ENCODE peak calls at places on chromosomes 12 and 14, in five cellular contexts. O, P, G, Y and R are unnamed samples.

GRCh38 chr12:81517296-81517695 is 241.9 kb downstream of the PPFIA2 start:
- DNase-seq in P (no peak), Y (no peak), G (no peak), O (no peak), R (no peak)

GRCh38 chr14:105495101-105495989 is 4.3 kb downstream of the TEDC1 start:
- DNase-seq in G (no peak), Y (no peak), O (no peak), P (peak), R (no peak)

GRCh38 chr12:9906888-9907287 is 25.3 kb downstream of the CLEC2A start:
- DNase-seq in P (no peak), Y (no peak), O (no peak), G (no peak), R (no peak)

GRCh38 chr12:56258820-56259183 is 618 bp upstream of the ANKRD52 start:
- DNase-seq in G (no peak), P (no peak), O (no peak), Y (no peak), R (no peak)

GRCh38 chr14:69573841-69574265 is 818 bp downstream of the CCDC177 start:
- DNase-seq in Y (no peak), G (no peak), O (no peak), P (no peak), R (peak)

GRCh38 chr12:26853303-26854027 is 20.5 kb upstream of the ITPR2 start:
- DNase-seq in G (peak), O (peak), Y (peak), P (peak), R (peak)

GRCh38 chr14:50038398-50039119 is 77.8 kb downstream of the VCPKMT start:
- DNase-seq in Y (peak), P (no peak), G (peak), O (no peak), R (no peak)

GRCh38 chr14:73014105-73014504 is 12.8 kb downstream of the ZFYVE1 start:
- DNase-seq in G (no peak), O (no peak), Y (no peak), P (no peak), R (no peak)

GRCh38 chr12:53493610-53494391 is 5.5 kb downstream of the MAP3K12 start:
- DNase-seq in Y (no peak), O (no peak), P (no peak), G (no peak), R (peak)

GRCh38 chr14:55799523-55800095 is 219.6 kb downstream of the KTN1 start:
- DNase-seq in O (no peak), G (no peak), P (no peak), Y (no peak), R (no peak)

GRCh38 chr14:94628578-94628977 is 16.4 kb downstream of the SERPINA3 start:
- DNase-seq in O (no peak), Y (no peak), G (no peak), P (no peak), R (no peak)

GRCh38 chr14:91125271-91125661 is 11.4 kb downstream of the DGLUCY start:
- DNase-seq in G (no peak), O (no peak), P (no peak), Y (no peak), R (no peak)

DNA sequence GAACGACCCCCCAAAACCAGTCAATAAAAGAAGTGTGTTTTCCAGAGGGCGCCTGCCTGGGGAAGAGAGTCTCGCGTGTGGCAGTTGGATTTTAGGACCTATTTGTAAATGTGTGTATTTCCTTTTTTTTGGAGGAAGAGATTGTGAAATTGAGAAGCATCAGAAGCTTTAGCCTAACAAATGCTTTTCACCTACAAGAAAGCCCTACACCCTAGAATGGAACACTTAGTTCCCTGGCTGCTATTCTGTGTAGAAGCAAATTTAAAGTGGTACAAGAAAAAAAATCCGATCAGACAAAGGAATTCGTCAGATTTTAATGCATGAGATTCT is 1.4 kb downstream of the RCOR1 start:
- DNase-seq in O (no peak), Y (no peak), G (no peak), P (no peak), R (no peak)
- H3K27ac ChIP-seq in O (no peak), Y (no peak), G (peak), P (peak), R (no peak)

DNA sequence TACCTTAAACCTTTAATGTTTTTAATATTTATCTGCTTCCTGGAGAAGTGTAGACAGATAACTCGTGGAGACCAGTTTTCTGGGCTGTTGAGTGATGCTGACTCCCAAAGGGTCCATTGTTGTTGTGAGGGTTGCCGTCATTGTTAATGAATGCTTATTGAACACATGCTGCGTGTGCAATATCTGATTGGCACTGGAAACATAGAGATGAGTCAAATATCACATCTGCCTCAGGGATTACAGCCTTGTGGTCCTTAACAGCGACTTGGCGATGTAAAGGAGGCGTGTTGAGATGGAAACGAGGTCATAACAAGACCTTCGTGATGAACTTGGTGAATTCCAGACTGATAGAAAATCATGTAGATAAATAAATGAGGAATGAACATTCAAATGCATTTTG is 85.9 kb downstream of the FBXW8 start:
- DNase-seq in P (no peak), G (no peak), O (no peak), Y (no peak), R (no peak)
- H3K27ac ChIP-seq in P (no peak), G (no peak), O (no peak), Y (no peak), R (no peak)

GRCh38 chr12:108104657-108105056 is 24.4 kb upstream of the WSCD2 start:
- DNase-seq in O (no peak), G (no peak), Y (no peak), P (no peak), R (no peak)

GRCh38 chr12:108101605-108102175 is 27.4 kb upstream of the WSCD2 start:
- DNase-seq in Y (no peak), G (no peak), P (no peak), O (no peak), R (no peak)

GRCh38 chr12:108103087-108103486 is 26.0 kb upstream of the WSCD2 start:
- DNase-seq in G (no peak), P (no peak), Y (no peak), O (no peak), R (no peak)

GRCh38 chr12:108103517-108103916 is 25.6 kb upstream of the WSCD2 start:
- DNase-seq in G (no peak), O (no peak), Y (no peak), P (no peak), R (no peak)

GRCh38 chr12:108102363-108102762 is 26.7 kb upstream of the WSCD2 start:
- DNase-seq in P (no peak), Y (no peak), G (no peak), O (no peak), R (no peak)
- H3K27ac ChIP-seq in P (no peak), Y (no peak), G (no peak), O (no peak), R (no peak)

GRCh38 chr12:116979109-116979508 is 68.4 kb downstream of the FBXW8 start:
- DNase-seq in Y (no peak), G (no peak), P (no peak), O (no peak), R (no peak)
- H3K27ac ChIP-seq in Y (no peak), G (no peak), P (no peak), O (no peak), R (no peak)

GRCh38 chr12:12400793-12401192 is 43.9 kb downstream of the BORCS5 start:
- DNase-seq in Y (no peak), P (no peak), O (no peak), G (no peak), R (no peak)

GRCh38 chr12:12403264-12404248 is 46.7 kb downstream of the BORCS5 start:
- DNase-seq in G (no peak), P (no peak), Y (no peak), O (no peak), R (no peak)

GRCh38 chr12:12406762-12407161 is 49.9 kb downstream of the BORCS5 start:
- DNase-seq in O (no peak), G (no peak), Y (no peak), P (no peak), R (no peak)

GRCh38 chr12:12405882-12406281 is 49.0 kb downstream of the BORCS5 start:
- DNase-seq in P (peak), O (no peak), Y (peak), G (no peak), R (no peak)

GRCh38 chr12:12404297-12404696 is 47.4 kb downstream of the BORCS5 start:
- DNase-seq in G (no peak), Y (no peak), P (no peak), O (no peak), R (peak)
- H3K27ac ChIP-seq in G (no peak), Y (no peak), P (peak), O (no peak), R (no peak)